ENCODE peak calls at places on chromosomes 6 and 20, in ten cellular contexts. L is heart left ventricle; W is NCI-H345; Y is GDM1; K is iris pigment epithelial cell; T is AG04450; U is CD4-positive, CD25-positive, alpha-beta regulatory T cell; M is ureter; A is NCI-H748 treated with DMSO at 0.1 percent for 48 hours; I is AML-193. D is an unnamed sample.
A peak's percentile ranks its signal among the peaks of the same experiment; 100 is the strongest.

GRCh38 chr20:14919473-14920157 is 582.2 kb upstream of the FLRT3 start:
- DNase-seq in L (no peak), W (peak; percentile 85), Y (no peak), K (no peak), T (no peak), U (no peak), M (peak; percentile 45), A (peak; percentile 87), I (no peak), D (no peak)

GRCh38 chr6:47741807-47742206 is 40.0 kb upstream of the OPN5 start:
- DNase-seq in L (peak; percentile 27), W (no peak), Y (no peak), K (no peak), T (no peak), U (no peak), M (no peak), A (no peak), I (no peak), D (no peak)

GRCh38 chr20:44856847-44857448 is 28.6 kb upstream of the YWHAB start:
- DNase-seq in L (no peak), W (no peak), Y (no peak), K (no peak), T (no peak), U (no peak), M (no peak), A (no peak), I (no peak), D (no peak)

GRCh38 chr20:59010995-59011873 is 4.2 kb upstream of the CTSZ start:
- DNase-seq in L (peak; percentile 56), W (no peak), Y (no peak), K (peak; percentile 88), T (peak; percentile 23), U (no peak), M (peak; percentile 62), A (no peak), I (no peak), D (peak; percentile 53)

GRCh38 chr6:42318485-42318884 is 100.8 kb upstream of the MRPS10 start:
- DNase-seq in L (no peak), W (no peak), Y (no peak), K (no peak), T (no peak), U (no peak), M (no peak), A (no peak), I (no peak), D (no peak)

GRCh38 chr6:36682328-36683144 is 4.0 kb downstream of the CDKN1A start:
- DNase-seq in L (peak; percentile 49), W (peak; percentile 95), Y (no peak), K (peak; percentile 31), T (no peak), U (peak; percentile 78), M (peak; percentile 90), A (peak; percentile 70), I (peak; percentile 51), D (peak; percentile 60)

GRCh38 chr20:60097285-60097684 is 139.1 kb downstream of the CDH26 start:
- DNase-seq in L (no peak), W (no peak), Y (peak; percentile 44), K (no peak), T (no peak), U (no peak), M (no peak), A (no peak), I (peak; percentile 94), D (no peak)

GRCh38 chr6:8579372-8579771 is 144.0 kb upstream of the SLC35B3 start:
- DNase-seq in L (no peak), W (no peak), Y (no peak), K (no peak), T (no peak), U (no peak), M (no peak), A (no peak), I (no peak), D (no peak)

GRCh38 chr20:61535091-61535490 is 283.0 kb downstream of the CDH4 start:
- DNase-seq in L (no peak), W (no peak), Y (no peak), K (no peak), T (no peak), U (no peak), M (no peak), A (no peak), I (no peak), D (no peak)

D was measured in sciatic nerve.